ENCODE peak calls at places on chromosomes 11 and 22, in four cellular contexts. L is GM23338, J is fibroblast of lung, Z is astrocyte. H is an unnamed sample.

GRCh38 chr11:19670030-19670761 is 42.4 kb upstream of the NAV2 start:
- DNase-seq in J (peak), Z (peak), L (peak), H (peak)

GRCh38 chr11:8294251-8294935 is 30.7 kb upstream of the LMO1 start:
- DNase-seq in Z (no peak), J (no peak), L (no peak), H (no peak)

GRCh38 chr22:31153357-31153756 is 6.6 kb upstream of the RNF185 start:
- DNase-seq in J (no peak), L (no peak), Z (no peak), H (no peak)

GRCh38 chr22:48800036-48800885 is 1027.4 kb downstream of the BRD1 start:
- DNase-seq in L (no peak), J (no peak), Z (no peak), H (no peak)

GRCh38 chr11:68503792-68504191 is 43.2 kb downstream of the PPP6R3 start:
- DNase-seq in J (no peak), L (no peak), Z (no peak), H (no peak)

GRCh38 chr22:18154821-18155390 is 4.9 kb downstream of the USP18 start:
- DNase-seq in Z (no peak), L (no peak), J (no peak), H (no peak)

GRCh38 chr11:34890812-34891211 is 25.4 kb downstream of the APIP start:
- DNase-seq in J (peak), L (peak), Z (peak), H (peak)

GRCh38 chr22:24555496-24556253 is at the start of gene SNRPD3:
- DNase-seq in Z (peak), L (peak), J (peak), H (peak)

GRCh38 chr11:35105319-35106063 is 33.5 kb upstream of the CD44 start:
- DNase-seq in L (no peak), J (no peak), Z (peak), H (no peak)

GRCh38 chr11:1854949-1855885 is 2.3 kb downstream of the LSP1 start:
- DNase-seq in Z (no peak), L (no peak), J (no peak), H (no peak)

GRCh38 chr11:57698843-57699365 is 13.1 kb downstream of the MED19 start:
- DNase-seq in J (no peak), L (no peak), Z (no peak), H (no peak)
- H3K27ac ChIP-seq in J (no peak), L (no peak), Z (no peak), H (no peak)

DNA sequence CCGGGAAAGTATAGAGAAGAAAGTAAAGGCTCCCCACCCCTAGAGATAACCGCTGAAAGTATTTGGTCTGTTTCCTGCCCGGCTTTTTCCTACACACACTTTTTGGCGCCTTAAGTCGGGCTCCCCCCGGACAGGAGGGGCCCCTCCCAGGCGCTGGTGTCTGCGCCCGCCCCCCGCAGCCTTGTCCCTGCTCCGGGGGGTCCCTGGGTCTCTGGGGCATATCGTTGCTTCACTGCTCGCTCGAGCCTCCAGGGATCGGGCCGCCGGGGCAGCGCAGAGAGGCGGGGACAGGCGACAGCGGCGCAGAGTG is 928 bp upstream of the CRACR2B start:
- DNase-seq in J (no peak), Z (no peak), L (no peak), H (no peak)
- TF ChIP-seq EZH2 in J (no peak), Z (peak), L (no peak), H (no peak)

GRCh38 chr11:66346476-66347424 is 679 bp downstream of the B4GAT1 start:
- DNase-seq in Z (no peak), J (no peak), L (no peak), H (no peak)

GRCh38 chr11:66345316-66345649 is 379 bp upstream of the BRMS1 start:
- DNase-seq in L (no peak), J (no peak), Z (no peak), H (no peak)

GRCh38 chr11:66344550-66345315 is at the start of gene BRMS1:
- DNase-seq in J (peak), L (peak), Z (peak), H (peak)

GRCh38 chr11:66349084-66349386 is 1.6 kb upstream of the B4GAT1 start:
- DNase-seq in Z (no peak), L (no peak), J (no peak), H (no peak)

DNA sequence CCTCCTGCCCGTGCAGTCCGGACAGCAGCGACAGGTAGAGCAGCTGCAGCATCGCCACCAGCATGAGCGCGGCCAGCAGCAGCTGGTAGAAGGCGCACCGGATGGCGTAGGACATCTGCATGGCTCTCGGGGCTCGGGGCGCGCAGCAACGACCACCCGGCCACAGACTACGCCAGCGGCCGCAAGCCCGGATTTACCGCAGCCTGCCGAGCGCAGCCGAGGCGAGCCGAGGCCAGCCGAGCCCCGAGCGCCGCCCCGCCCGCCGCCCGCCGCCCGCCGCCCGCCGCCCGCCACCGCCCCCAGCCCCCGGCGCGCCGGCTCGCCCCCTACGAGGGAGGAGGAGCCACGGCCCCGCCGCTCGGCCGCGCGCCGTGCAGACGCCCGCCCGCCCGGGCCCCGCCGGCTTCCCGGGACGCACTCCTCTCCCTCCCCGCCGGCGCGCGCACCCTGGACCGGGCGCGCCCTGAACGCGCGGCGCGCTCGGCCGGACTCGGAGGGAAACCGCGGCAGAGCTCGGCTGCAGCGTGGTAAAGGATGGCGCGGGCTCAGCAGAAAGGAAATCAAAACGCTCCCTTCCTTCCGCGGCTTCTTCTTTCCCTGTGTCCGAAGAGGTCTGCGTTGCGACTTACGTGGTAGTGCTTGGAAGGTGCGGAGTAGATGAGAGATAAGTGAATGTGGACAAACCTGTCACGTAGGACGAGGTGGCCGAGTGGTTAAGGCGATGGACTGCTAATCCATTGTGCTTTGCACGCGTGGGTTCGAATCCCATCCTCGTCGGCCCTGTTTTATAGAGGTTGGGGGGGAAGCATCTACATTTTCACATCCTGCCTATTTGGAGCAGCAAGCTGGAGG is at the start of gene B4GAT1:
- DNase-seq in Z (peak), J (peak), L (peak), H (peak)
- H3K27ac ChIP-seq in Z (peak), J (peak), L (peak), H (peak)

DNA sequence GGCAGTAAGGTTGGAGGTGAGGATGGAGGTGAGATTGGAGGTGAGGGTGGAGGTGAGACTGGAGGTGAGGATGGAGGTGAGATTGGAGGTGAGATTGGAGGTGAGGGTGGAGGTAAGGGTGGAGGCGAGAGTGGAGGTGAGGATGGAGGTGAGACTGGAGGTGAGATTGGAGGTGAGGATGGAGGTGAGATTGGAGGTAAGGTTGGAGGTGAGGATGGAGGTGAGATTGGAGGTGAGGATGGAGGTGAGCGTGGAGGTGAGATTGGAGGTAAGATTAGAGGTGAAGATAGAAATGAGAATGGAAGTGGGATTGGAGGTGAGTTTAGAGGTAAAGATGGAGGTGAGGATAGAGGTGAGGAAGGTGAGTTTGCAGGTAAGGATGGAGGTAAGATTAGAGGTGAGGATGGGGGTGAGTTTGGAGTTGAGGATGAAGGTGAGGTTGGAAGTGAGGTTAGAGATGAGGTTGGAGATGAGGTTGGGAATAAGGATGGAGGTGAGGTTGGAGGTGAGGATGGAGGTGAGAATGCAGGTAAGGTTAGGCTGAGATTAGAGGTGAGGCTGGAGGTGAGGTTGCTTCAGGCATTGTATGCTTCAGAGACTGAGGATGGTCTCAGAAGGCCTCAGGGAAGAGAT is 12.2 kb downstream of the NCF4 start:
- DNase-seq in L (no peak), J (no peak), Z (no peak), H (no peak)
- TF ChIP-seq EZH2 in L (no peak), J (no peak), Z (no peak), H (no peak)

GRCh38 chr11:73311394-73311869 is 3.4 kb downstream of the ARHGEF17 start:
- DNase-seq in L (no peak), J (no peak), Z (no peak), H (no peak)

GRCh38 chr11:73312036-73312435 is 4.0 kb downstream of the ARHGEF17 start:
- DNase-seq in J (no peak), Z (no peak), L (no peak), H (no peak)

GRCh38 chr11:73310076-73310475 is 2.0 kb downstream of the ARHGEF17 start:
- DNase-seq in J (no peak), Z (no peak), L (no peak), H (no peak)

GRCh38 chr11:73308963-73309960 is 1.2 kb downstream of the ARHGEF17 start:
- DNase-seq in L (peak), Z (peak), J (peak), H (peak)

GRCh38 chr11:73310661-73311393 is 2.8 kb downstream of the ARHGEF17 start:
- DNase-seq in L (no peak), J (no peak), Z (no peak), H (no peak)
- H3K27ac ChIP-seq in L (no peak), J (peak), Z (no peak), H (no peak)

DNA sequence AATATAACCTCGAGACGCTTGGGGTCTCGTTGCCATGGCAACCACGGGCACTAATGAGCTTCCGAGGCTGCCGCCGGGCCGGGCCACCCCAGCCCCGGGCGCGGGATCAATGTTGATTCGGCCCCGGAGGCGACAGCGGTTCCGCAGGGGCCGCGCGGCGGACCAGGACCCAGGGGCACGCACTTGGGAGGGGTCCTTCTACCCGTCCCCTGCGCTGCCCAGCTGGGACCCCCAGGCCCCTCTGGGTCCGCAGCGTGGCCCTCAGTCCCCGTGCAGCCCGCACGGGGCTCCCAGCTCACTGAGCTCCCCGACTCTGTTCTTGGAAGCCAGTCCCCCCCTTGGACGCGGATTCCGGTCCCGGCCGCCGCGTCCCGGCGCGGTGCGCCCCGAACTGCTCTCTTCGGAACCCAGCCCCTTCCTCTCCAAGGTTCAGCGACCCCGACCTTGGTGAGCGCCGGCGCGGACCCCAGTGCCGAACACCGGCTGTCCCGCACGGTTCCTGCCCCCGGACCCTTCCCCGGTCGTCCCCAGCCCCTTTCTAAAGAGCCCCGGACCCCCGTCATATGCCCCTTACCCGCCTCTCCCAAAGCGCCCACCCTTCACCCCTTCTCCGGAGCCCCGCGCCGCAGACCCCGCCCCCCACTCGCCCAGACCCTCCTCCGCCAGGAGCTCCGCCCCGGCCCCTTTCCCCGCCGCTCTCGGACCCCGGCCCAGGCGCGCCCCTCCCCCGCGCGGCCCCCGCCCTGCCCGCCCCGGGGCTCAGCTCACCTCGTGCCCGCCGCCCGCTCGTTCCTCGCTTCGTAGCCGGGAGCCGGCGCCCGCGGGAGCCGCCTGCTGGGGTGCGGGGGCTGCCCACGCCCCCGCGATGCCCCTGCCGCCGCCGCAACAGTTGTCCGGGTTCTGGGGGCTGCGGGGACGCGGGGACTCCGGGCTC is 18.2 kb upstream of the SHISAL1 start:
- DNase-seq in L (peak), Z (no peak), J (no peak), H (no peak)
- TF ChIP-seq EZH2 in L (no peak), Z (peak), J (peak), H (peak)

DNA sequence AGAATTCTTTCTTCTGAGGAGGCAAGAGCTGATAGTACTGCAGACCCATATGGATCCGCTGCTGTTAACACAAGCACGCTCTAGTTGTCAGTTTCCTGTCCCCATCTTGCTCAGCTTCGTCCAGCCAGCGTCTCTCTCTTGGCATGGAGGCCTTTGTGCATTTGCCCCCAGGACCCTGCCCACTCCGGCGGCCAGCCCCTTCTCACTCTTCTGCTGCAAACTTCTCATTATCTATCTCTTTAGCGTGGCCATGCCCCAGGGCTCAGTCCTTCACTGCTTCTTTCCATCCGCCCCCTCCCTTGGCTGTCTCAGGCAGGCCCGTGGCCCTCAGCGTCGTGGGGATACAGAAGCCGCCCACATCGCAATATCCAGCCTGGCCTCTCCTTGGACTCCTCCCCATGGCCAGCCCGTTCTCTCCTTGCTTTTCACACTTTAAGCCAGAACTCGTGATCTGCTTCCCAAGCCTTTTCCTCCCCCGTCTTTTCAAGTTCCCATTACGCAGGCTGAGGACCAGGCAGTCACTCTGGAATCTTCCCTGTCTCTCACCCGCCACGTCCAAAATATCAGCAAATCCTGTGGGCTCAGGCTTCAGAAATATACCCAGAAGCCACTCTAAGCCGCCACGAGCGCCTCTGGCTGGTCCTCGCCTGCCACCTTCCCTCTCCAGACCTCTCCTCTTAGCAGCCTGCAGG is 64.3 kb downstream of the LRRC32 start:
- DNase-seq in Z (no peak), L (no peak), J (no peak), H (no peak)
- H3K27ac ChIP-seq in Z (no peak), L (no peak), J (no peak), H (no peak)

GRCh38 chr11:116499396-116500001 is 273.3 kb downstream of the BUD13 start:
- DNase-seq in Z (peak), J (peak), L (peak), H (peak)

GRCh38 chr11:116500002-116500832 is 272.6 kb downstream of the BUD13 start:
- DNase-seq in J (no peak), Z (no peak), L (peak), H (no peak)

GRCh38 chr11:116501728-116502127 is 271.1 kb downstream of the BUD13 start:
- DNase-seq in Z (no peak), L (no peak), J (no peak), H (no peak)

GRCh38 chr11:116502641-116503061 is 270.1 kb downstream of the BUD13 start:
- DNase-seq in J (no peak), Z (no peak), L (no peak), H (no peak)

DNA sequence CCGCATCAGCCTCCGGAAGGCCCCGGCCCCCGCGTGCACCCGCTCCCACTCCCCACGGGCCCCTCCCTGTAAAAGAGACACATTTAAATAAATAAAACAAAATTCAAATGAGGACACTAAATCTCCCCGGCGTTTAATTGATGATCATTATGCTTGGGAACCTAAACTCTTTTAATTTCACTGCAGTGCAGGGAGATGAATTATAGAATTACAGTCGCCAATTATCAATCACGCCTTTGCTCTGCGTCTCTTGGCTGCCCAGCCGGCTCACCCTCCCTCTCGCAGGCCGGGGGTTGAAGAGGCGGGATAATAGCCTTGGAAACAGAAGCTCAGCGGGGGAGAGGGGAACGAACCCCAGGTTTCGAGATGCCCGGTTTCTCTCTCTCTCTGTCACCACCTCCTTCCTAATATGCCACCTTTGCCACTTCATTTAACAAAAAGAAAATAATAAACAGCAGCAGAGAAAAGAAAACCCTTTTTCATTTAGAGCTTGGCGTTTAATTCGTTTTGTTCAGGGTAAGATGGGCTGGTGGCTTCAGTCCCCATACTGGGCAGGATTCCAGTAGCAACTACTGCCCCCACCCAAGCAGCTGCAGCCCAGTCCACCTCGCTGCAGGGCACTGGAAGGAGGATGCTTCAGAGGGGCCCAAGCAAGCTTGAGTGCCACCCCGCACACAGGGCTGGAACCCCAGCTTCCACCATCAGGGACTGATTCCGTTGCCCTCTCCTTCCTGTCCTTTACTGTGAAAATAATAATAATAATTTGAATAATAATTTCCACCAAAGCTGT is 271.8 kb downstream of the BUD13 start:
- DNase-seq in Z (no peak), J (no peak), L (peak), H (no peak)
- TF ChIP-seq EZH2 in Z (peak), J (no peak), L (no peak), H (peak)

GRCh38 chr11:64250875-64251721 is at the start of gene PLCB3:
- DNase-seq in J (peak), L (peak), Z (no peak), H (peak)

GRCh38 chr11:64249563-64250405 is 1.5 kb upstream of the PLCB3 start:
- DNase-seq in Z (no peak), J (no peak), L (peak), H (no peak)

GRCh38 chr11:64249038-64249437 is 2.3 kb upstream of the PLCB3 start:
- DNase-seq in J (no peak), L (no peak), Z (no peak), H (no peak)

GRCh38 chr11:64251722-64251985 is 324 bp downstream of the PLCB3 start:
- DNase-seq in Z (no peak), L (peak), J (no peak), H (peak)

GRCh38 chr11:64250406-64250874 is 890 bp upstream of the PLCB3 start:
- DNase-seq in J (no peak), Z (no peak), L (peak), H (no peak)
- H3K27ac ChIP-seq in J (no peak), Z (no peak), L (peak), H (peak)

H was measured in A673.